ENCODE peak calls at places on chromosomes 11 and 22, in four cellular contexts. N is lower leg skin, C is vagina, K is IMR-90. B is an unnamed sample.

GRCh38 chr22:44192811-44193536 is 12.2 kb downstream of the PARVG start:
- DNase-seq in C (no peak), K (no peak), N (peak), B (no peak)

GRCh38 chr11:113241190-113242051 is 73.0 kb upstream of the TTC12 start:
- DNase-seq in C (no peak), N (no peak), K (peak), B (no peak)

GRCh38 chr22:46858181-46858771 is 95.8 kb downstream of the TBC1D22A start:
- DNase-seq in N (no peak), K (no peak), C (peak), B (no peak)

GRCh38 chr11:128903248-128904041 is 12.3 kb downstream of the KCNJ5 start:
- DNase-seq in C (no peak), K (peak), N (no peak), B (no peak)

GRCh38 chr11:133338588-133338987 is 193.7 kb downstream of the OPCML start:
- DNase-seq in K (no peak), C (no peak), N (no peak), B (no peak)

GRCh38 chr11:130873766-130874165 is 42.5 kb downstream of the SNX19 start:
- DNase-seq in C (peak), N (no peak), K (peak), B (no peak)

GRCh38 chr11:75107187-75107586 is 10.5 kb upstream of the OR2AT4 start:
- DNase-seq in C (no peak), N (no peak), K (peak), B (no peak)

GRCh38 chr22:44672632-44673031 is 29.4 kb upstream of the PRR5 start:
- DNase-seq in C (no peak), N (no peak), K (no peak), B (no peak)

GRCh38 chr11:36372101-36372767 is 76.1 kb downstream of the PRR5L start:
- DNase-seq in C (no peak), K (peak), N (no peak), B (no peak)

GRCh38 chr11:4146765-4147098 is 52.1 kb downstream of the RRM1 start:
- DNase-seq in C (no peak), N (no peak), K (no peak), B (no peak)

GRCh38 chr22:23179381-23180294 is 671 bp upstream of the BCR start:
- DNase-seq in N (no peak), C (no peak), K (no peak), B (no peak)

GRCh38 chr22:16972311-16972710 is 35.7 kb downstream of the GAB4 start:
- DNase-seq in N (peak), C (peak), K (no peak), B (no peak)

GRCh38 chr22:24304067-24304675 is 33.5 kb downstream of the SPECC1L start:
- DNase-seq in N (no peak), C (no peak), K (no peak), B (no peak)

GRCh38 chr22:24305260-24305692 is 34.6 kb downstream of the SPECC1L start:
- DNase-seq in N (no peak), K (peak), C (no peak), B (no peak)

GRCh38 chr22:24302591-24302990 is 32.0 kb downstream of the SPECC1L start:
- DNase-seq in C (no peak), N (no peak), K (no peak), B (peak)

DNA sequence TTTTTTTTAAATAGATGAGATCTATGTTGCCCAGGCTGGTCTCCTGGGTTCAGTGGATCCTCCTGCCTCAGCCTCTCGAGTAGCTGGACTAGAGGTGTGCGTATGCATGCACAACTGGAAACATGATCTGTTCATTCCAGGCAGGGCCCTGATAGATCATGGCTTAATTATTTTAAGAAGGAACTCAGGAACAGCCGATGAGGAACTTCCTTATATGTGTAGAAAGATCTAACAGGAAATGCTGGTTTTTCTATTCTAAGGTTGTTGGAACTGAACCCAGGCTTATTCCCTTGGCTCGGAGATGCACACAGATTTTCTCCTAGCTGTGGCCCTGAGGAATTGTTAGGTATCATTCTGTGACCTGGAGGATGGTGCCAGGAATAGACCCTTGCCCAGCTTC is 32.4 kb downstream of the SPECC1L start:
- DNase-seq in K (no peak), C (no peak), N (no peak), B (no peak)
- TF ChIP-seq CTCF in K (no peak), C (no peak), N (no peak), B (no peak)

GRCh38 chr11:114260483-114260882 is 35.7 kb upstream of the NNMT start:
- DNase-seq in N (peak), C (no peak), K (no peak), B (no peak)
- H3K4me3 ChIP-seq in N (no peak), C (no peak), K (no peak), B (no peak)

DNA sequence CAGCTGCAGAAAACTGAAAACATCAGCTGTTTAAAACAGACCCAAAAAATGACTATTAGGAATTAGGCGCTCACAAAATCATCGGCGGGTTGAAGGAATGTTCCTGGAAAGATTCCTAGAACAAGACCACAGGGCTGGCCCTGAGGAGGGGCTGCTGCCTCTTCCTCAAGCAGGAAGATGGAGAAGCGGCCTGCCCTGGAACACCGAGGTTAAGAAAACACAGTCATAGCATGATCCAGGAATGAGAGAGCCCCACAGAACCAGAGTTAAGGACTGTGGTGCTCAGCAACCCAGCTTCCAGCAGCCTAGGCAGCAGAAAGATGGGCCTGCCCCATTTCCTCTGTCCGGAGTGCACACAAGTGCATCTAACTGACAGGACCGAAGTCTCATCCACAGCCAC is 78.4 kb downstream of the C11orf91 start:
- DNase-seq in K (peak), C (no peak), N (no peak), B (no peak)
- TF ChIP-seq POLR2A in K (no peak), C (no peak), N (no peak), B (no peak)

GRCh38 chr22:28951969-28952521 is 68.7 kb downstream of the ZNRF3 start:
- DNase-seq in C (no peak), K (peak), N (peak), B (peak)
- TF ChIP-seq CTCF in C (no peak), K (peak), N (no peak), B (peak)

GRCh38 chr11:2135018-2135569 is 4.1 kb downstream of the IGF2 start:
- DNase-seq in N (no peak), K (no peak), C (no peak), B (no peak)
- H3K4me3 ChIP-seq in N (no peak), K (no peak), C (no peak), B (no peak)

DNA sequence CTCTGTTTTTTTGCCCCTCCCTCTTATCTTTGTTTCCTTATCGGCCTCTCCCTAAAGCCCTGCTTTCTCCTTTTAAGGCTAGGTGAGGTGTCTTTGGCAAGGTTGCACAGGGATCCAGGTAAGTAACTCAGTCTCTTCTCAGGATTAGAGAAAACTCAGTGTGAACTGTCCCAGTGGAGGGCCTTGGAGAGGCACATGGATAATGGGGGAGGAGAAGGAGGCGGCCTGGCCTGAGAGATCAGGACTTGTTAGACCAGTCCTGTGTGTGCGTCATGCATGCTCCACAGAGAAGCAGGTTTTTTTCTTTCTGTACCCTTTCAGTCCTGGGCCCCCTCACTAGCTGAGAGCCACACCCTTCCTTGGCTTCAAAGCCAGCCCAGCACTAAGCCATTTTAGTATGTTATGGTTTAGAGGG is 19.9 kb downstream of the CTNND1 start:
- DNase-seq in C (no peak), N (no peak), K (peak), B (peak)
- TF ChIP-seq POLR2A in C (no peak), N (no peak), K (no peak), B (peak)

GRCh38 chr11:118672865-118673264 is 6.6 kb downstream of the TREH start:
- DNase-seq in C (no peak), K (no peak), N (no peak), B (no peak)
- TF ChIP-seq CTCF in C (no peak), K (no peak), N (no peak), B (no peak)